ENCODE peak calls at places on chromosome 13, in seven cellular contexts. F is mammary epithelial cell; I is left ventricle myocardium inferior; U is Peyer's patch; N is activated CD8-positive, alpha-beta memory T cell treated with anti-CD3 and anti-CD28 coated beads, Interleukin-2, amount 50 U/mL, for 4 hours; R is uterus; Y is pancreas. O is an unnamed sample.

GRCh38 chr13:40460116-40460515 is 206.3 kb downstream of the FOXO1 start:
- DNase-seq in F (no peak), I (no peak), U (no peak), N (no peak), R (no peak), Y (no peak), O (no peak)

GRCh38 chr13:85693889-85694511 is 105.2 kb downstream of the SLITRK6 start:
- DNase-seq in F (no peak), I (no peak), U (no peak), N (no peak), R (no peak), Y (no peak), O (no peak)

GRCh38 chr13:50437252-50437651 is 406.2 kb downstream of the DLEU7 start:
- DNase-seq in F (no peak), I (no peak), U (no peak), N (no peak), R (no peak), Y (no peak), O (no peak)

GRCh38 chr13:35804901-35805300 is 326.3 kb downstream of the DCLK1 start:
- DNase-seq in F (no peak), I (no peak), U (no peak), N (no peak), R (no peak), Y (no peak), O (no peak)

GRCh38 chr13:101309014-101309619 is 107.2 kb downstream of the NALCN start:
- DNase-seq in F (peak; percentile 45), I (no peak), U (no peak), N (no peak), R (no peak), Y (no peak), O (no peak)

GRCh38 chr13:46149272-46150133 is 32.5 kb downstream of the LCP1 start:
- DNase-seq in F (peak; percentile 84), I (no peak), U (no peak), N (peak; percentile 36), R (no peak), Y (no peak), O (no peak)

GRCh38 chr13:47252627-47253026 is 355.8 kb upstream of the HTR2A start:
- DNase-seq in F (no peak), I (no peak), U (no peak), N (no peak), R (no peak), Y (no peak), O (no peak)

GRCh38 chr13:40352807-40353562 is 313.5 kb downstream of the FOXO1 start:
- DNase-seq in F (no peak), I (no peak), U (no peak), N (no peak), R (peak; percentile 68), Y (no peak), O (no peak)

GRCh38 chr13:33678906-33679657 is 138.9 kb upstream of the RFC3 start:
- DNase-seq in F (peak; percentile 94), I (peak; percentile 29), U (peak; percentile 59), N (peak; percentile 57), R (peak; percentile 38), Y (peak; percentile 71), O (no peak)

GRCh38 chr13:101262306-101262705 is 154.0 kb downstream of the NALCN start:
- DNase-seq in F (no peak), I (no peak), U (no peak), N (no peak), R (no peak), Y (no peak), O (no peak)

O was measured in osteocyte.